ENCODE peak calls at places on chromosomes 5 and 9, in eight cellular contexts. One of them, this sample, is unnamed.

GRCh38 chr9:137762414-137763061 is 115.0 kb upstream of the CACNA1B start:
- DNase-seq in brain microvascular endothelial cell: no peak
- DNase-seq in glomerular endothelial cell: no peak
- DNase-seq in occipital lobe: no peak
- DNase-seq in ecto neural progenitor cell: no peak
- DNase-seq in AG09309: no peak
- DNase-seq in NCI-H1694 treated with DMSO at 0.1 percent for 48 hours: no peak
- DNase-seq in GM18507: peak
- DNase-seq in this sample: peak

GRCh38 chr9:136850866-136851775 is 1.0 kb upstream of the MAMDC4 start:
- DNase-seq in NCI-H1694 treated with DMSO at 0.1 percent for 48 hours: no peak
- DNase-seq in occipital lobe: no peak
- DNase-seq in AG09309: no peak
- DNase-seq in GM18507: no peak
- DNase-seq in brain microvascular endothelial cell: no peak
- DNase-seq in ecto neural progenitor cell: no peak
- DNase-seq in glomerular endothelial cell: no peak
- DNase-seq in this sample: no peak

GRCh38 chr9:3397726-3398125 is 128.1 kb downstream of the RFX3 start:
- DNase-seq in occipital lobe: no peak
- DNase-seq in brain microvascular endothelial cell: no peak
- DNase-seq in glomerular endothelial cell: no peak
- DNase-seq in AG09309: no peak
- DNase-seq in GM18507: no peak
- DNase-seq in NCI-H1694 treated with DMSO at 0.1 percent for 48 hours: no peak
- DNase-seq in ecto neural progenitor cell: no peak
- DNase-seq in this sample: no peak

GRCh38 chr5:170307575-170308465 is 10.2 kb upstream of the LCP2 start:
- DNase-seq in glomerular endothelial cell: peak
- DNase-seq in brain microvascular endothelial cell: peak
- DNase-seq in GM18507: no peak
- DNase-seq in AG09309: no peak
- DNase-seq in occipital lobe: no peak
- DNase-seq in NCI-H1694 treated with DMSO at 0.1 percent for 48 hours: no peak
- DNase-seq in ecto neural progenitor cell: no peak
- DNase-seq in this sample: peak

GRCh38 chr5:53069626-53070025 is 39.9 kb downstream of the MOCS2 start:
- DNase-seq in occipital lobe: no peak
- DNase-seq in NCI-H1694 treated with DMSO at 0.1 percent for 48 hours: no peak
- DNase-seq in brain microvascular endothelial cell: peak
- DNase-seq in glomerular endothelial cell: peak
- DNase-seq in GM18507: no peak
- DNase-seq in ecto neural progenitor cell: no peak
- DNase-seq in AG09309: peak
- DNase-seq in this sample: peak

GRCh38 chr9:99049641-99050040 is 55.3 kb upstream of the TGFBR1 start:
- DNase-seq in AG09309: no peak
- DNase-seq in NCI-H1694 treated with DMSO at 0.1 percent for 48 hours: no peak
- DNase-seq in occipital lobe: no peak
- DNase-seq in GM18507: no peak
- DNase-seq in glomerular endothelial cell: no peak
- DNase-seq in brain microvascular endothelial cell: no peak
- DNase-seq in ecto neural progenitor cell: no peak
- DNase-seq in this sample: no peak

GRCh38 chr5:67047616-67048015 is 149.0 kb downstream of the CD180 start:
- DNase-seq in glomerular endothelial cell: no peak
- DNase-seq in GM18507: no peak
- DNase-seq in occipital lobe: no peak
- DNase-seq in ecto neural progenitor cell: no peak
- DNase-seq in brain microvascular endothelial cell: no peak
- DNase-seq in NCI-H1694 treated with DMSO at 0.1 percent for 48 hours: no peak
- DNase-seq in AG09309: no peak
- DNase-seq in this sample: no peak

GRCh38 chr5:179166886-179167841 is 107.0 kb downstream of the ZNF354C start:
- DNase-seq in AG09309: no peak
- DNase-seq in GM18507: peak
- DNase-seq in NCI-H1694 treated with DMSO at 0.1 percent for 48 hours: no peak
- DNase-seq in brain microvascular endothelial cell: peak
- DNase-seq in occipital lobe: peak
- DNase-seq in ecto neural progenitor cell: peak
- DNase-seq in glomerular endothelial cell: no peak
- DNase-seq in this sample: no peak

GRCh38 chr5:107515521-107515920 is 155.2 kb downstream of the EFNA5 start:
- DNase-seq in ecto neural progenitor cell: no peak
- DNase-seq in NCI-H1694 treated with DMSO at 0.1 percent for 48 hours: no peak
- DNase-seq in AG09309: no peak
- DNase-seq in glomerular endothelial cell: no peak
- DNase-seq in GM18507: no peak
- DNase-seq in brain microvascular endothelial cell: no peak
- DNase-seq in occipital lobe: no peak
- DNase-seq in this sample: no peak

This sample was measured in skeletal muscle cell.